ENCODE peak calls at places on chromosomes 3 and 15, in ten cellular contexts. One of them, this sample, is unnamed.

GRCh38 chr3:147419062-147419701 is 10.0 kb downstream of the ZIC1 start:
- DNase-seq in Peyer's patch: no peak
- DNase-seq in neural progenitor cell: peak
- DNase-seq in HFF-Myc: peak
- DNase-seq in foreskin fibroblast: peak
- DNase-seq in heart left ventricle: no peak
- DNase-seq in AG04450: peak
- DNase-seq in endothelial cell of umbilical vein: no peak
- DNase-seq in fibroblast of lung: peak
- DNase-seq in pancreas: peak
- DNase-seq in this sample: no peak

GRCh38 chr15:55694652-55695150 is 48.3 kb downstream of the PRTG start:
- DNase-seq in neural progenitor cell: peak
- DNase-seq in heart left ventricle: no peak
- DNase-seq in endothelial cell of umbilical vein: peak
- DNase-seq in foreskin fibroblast: peak
- DNase-seq in fibroblast of lung: peak
- DNase-seq in pancreas: no peak
- DNase-seq in AG04450: peak
- DNase-seq in HFF-Myc: peak
- DNase-seq in Peyer's patch: no peak
- DNase-seq in this sample: no peak

GRCh38 chr3:189824629-189825312 is 193.6 kb downstream of the TP63 start:
- DNase-seq in Peyer's patch: no peak
- DNase-seq in neural progenitor cell: no peak
- DNase-seq in foreskin fibroblast: peak
- DNase-seq in endothelial cell of umbilical vein: peak
- DNase-seq in pancreas: no peak
- DNase-seq in AG04450: peak
- DNase-seq in heart left ventricle: no peak
- DNase-seq in HFF-Myc: peak
- DNase-seq in fibroblast of lung: peak
- DNase-seq in this sample: no peak

GRCh38 chr3:177371903-177372302 is 174.6 kb upstream of the TBL1XR1 start:
- DNase-seq in endothelial cell of umbilical vein: no peak
- DNase-seq in HFF-Myc: no peak
- DNase-seq in neural progenitor cell: no peak
- DNase-seq in Peyer's patch: no peak
- DNase-seq in AG04450: no peak
- DNase-seq in foreskin fibroblast: no peak
- DNase-seq in pancreas: no peak
- DNase-seq in fibroblast of lung: no peak
- DNase-seq in heart left ventricle: no peak
- DNase-seq in this sample: no peak

GRCh38 chr3:158713094-158713499 is 19.2 kb downstream of the RARRES1 start:
- DNase-seq in Peyer's patch: no peak
- DNase-seq in fibroblast of lung: peak
- DNase-seq in foreskin fibroblast: peak
- DNase-seq in endothelial cell of umbilical vein: peak
- DNase-seq in heart left ventricle: no peak
- DNase-seq in AG04450: no peak
- DNase-seq in neural progenitor cell: peak
- DNase-seq in pancreas: no peak
- DNase-seq in HFF-Myc: no peak
- DNase-seq in this sample: peak

GRCh38 chr15:77027111-77027696 is 32.3 kb downstream of the PSTPIP1 start:
- DNase-seq in endothelial cell of umbilical vein: no peak
- DNase-seq in Peyer's patch: no peak
- DNase-seq in pancreas: no peak
- DNase-seq in HFF-Myc: no peak
- DNase-seq in foreskin fibroblast: no peak
- DNase-seq in fibroblast of lung: no peak
- DNase-seq in heart left ventricle: peak
- DNase-seq in neural progenitor cell: no peak
- DNase-seq in AG04450: no peak
- DNase-seq in this sample: peak

GRCh38 chr15:33699691-33700447 is 268.4 kb upstream of the CHRM5 start:
- DNase-seq in endothelial cell of umbilical vein: no peak
- DNase-seq in HFF-Myc: no peak
- DNase-seq in pancreas: no peak
- DNase-seq in fibroblast of lung: no peak
- DNase-seq in heart left ventricle: no peak
- DNase-seq in AG04450: no peak
- DNase-seq in foreskin fibroblast: no peak
- DNase-seq in Peyer's patch: no peak
- DNase-seq in neural progenitor cell: peak
- DNase-seq in this sample: no peak

GRCh38 chr3:167684389-167684993 is 30.7 kb upstream of the WDR49 start:
- DNase-seq in neural progenitor cell: peak
- DNase-seq in endothelial cell of umbilical vein: peak
- DNase-seq in pancreas: no peak
- DNase-seq in HFF-Myc: peak
- DNase-seq in foreskin fibroblast: peak
- DNase-seq in fibroblast of lung: peak
- DNase-seq in Peyer's patch: peak
- DNase-seq in heart left ventricle: no peak
- DNase-seq in AG04450: peak
- DNase-seq in this sample: peak

GRCh38 chr3:71972031-71972430 is 187.1 kb upstream of the PROK2 start:
- DNase-seq in AG04450: no peak
- DNase-seq in endothelial cell of umbilical vein: no peak
- DNase-seq in HFF-Myc: no peak
- DNase-seq in foreskin fibroblast: peak
- DNase-seq in Peyer's patch: no peak
- DNase-seq in fibroblast of lung: no peak
- DNase-seq in neural progenitor cell: no peak
- DNase-seq in heart left ventricle: no peak
- DNase-seq in pancreas: no peak
- DNase-seq in this sample: no peak

GRCh38 chr3:161946443-161946960 is 449.9 kb downstream of the OTOL1 start:
- DNase-seq in fibroblast of lung: no peak
- DNase-seq in foreskin fibroblast: no peak
- DNase-seq in pancreas: no peak
- DNase-seq in neural progenitor cell: no peak
- DNase-seq in AG04450: no peak
- DNase-seq in endothelial cell of umbilical vein: no peak
- DNase-seq in heart left ventricle: no peak
- DNase-seq in Peyer's patch: no peak
- DNase-seq in HFF-Myc: no peak
- DNase-seq in this sample: no peak

GRCh38 chr3:163071684-163072083 is 1575.1 kb downstream of the OTOL1 start:
- DNase-seq in fibroblast of lung: peak
- DNase-seq in Peyer's patch: no peak
- DNase-seq in heart left ventricle: no peak
- DNase-seq in HFF-Myc: no peak
- DNase-seq in foreskin fibroblast: no peak
- DNase-seq in endothelial cell of umbilical vein: no peak
- DNase-seq in pancreas: no peak
- DNase-seq in neural progenitor cell: no peak
- DNase-seq in AG04450: no peak
- DNase-seq in this sample: no peak

GRCh38 chr15:89446260-89446891 is 50.0 kb downstream of the RHCG start:
- DNase-seq in neural progenitor cell: no peak
- DNase-seq in pancreas: no peak
- DNase-seq in Peyer's patch: no peak
- DNase-seq in AG04450: no peak
- DNase-seq in endothelial cell of umbilical vein: no peak
- DNase-seq in foreskin fibroblast: no peak
- DNase-seq in fibroblast of lung: no peak
- DNase-seq in HFF-Myc: no peak
- DNase-seq in heart left ventricle: no peak
- DNase-seq in this sample: no peak

GRCh38 chr3:111944377-111944776 is 34.4 kb upstream of the ABHD10 start:
- DNase-seq in foreskin fibroblast: no peak
- DNase-seq in HFF-Myc: no peak
- DNase-seq in AG04450: no peak
- DNase-seq in Peyer's patch: no peak
- DNase-seq in pancreas: no peak
- DNase-seq in heart left ventricle: no peak
- DNase-seq in fibroblast of lung: no peak
- DNase-seq in neural progenitor cell: no peak
- DNase-seq in endothelial cell of umbilical vein: no peak
- DNase-seq in this sample: no peak

GRCh38 chr15:97652700-97653167 is 307.8 kb upstream of the ARRDC4 start:
- DNase-seq in pancreas: peak
- DNase-seq in AG04450: no peak
- DNase-seq in heart left ventricle: peak
- DNase-seq in HFF-Myc: no peak
- DNase-seq in neural progenitor cell: peak
- DNase-seq in endothelial cell of umbilical vein: peak
- DNase-seq in fibroblast of lung: no peak
- DNase-seq in foreskin fibroblast: no peak
- DNase-seq in Peyer's patch: no peak
- DNase-seq in this sample: no peak
- H3K4me3 ChIP-seq in pancreas: no peak
- H3K4me3 ChIP-seq in AG04450: no peak
- H3K4me3 ChIP-seq in heart left ventricle: no peak
- H3K4me3 ChIP-seq in HFF-Myc: no peak
- H3K4me3 ChIP-seq in neural progenitor cell: peak
- H3K4me3 ChIP-seq in endothelial cell of umbilical vein: no peak
- H3K4me3 ChIP-seq in fibroblast of lung: no peak
- H3K4me3 ChIP-seq in foreskin fibroblast: no peak
- H3K4me3 ChIP-seq in Peyer's patch: peak
- H3K4me3 ChIP-seq in this sample: peak

GRCh38 chr15:37789881-37790280 is 144.6 kb upstream of the TMCO5A start:
- DNase-seq in pancreas: no peak
- DNase-seq in endothelial cell of umbilical vein: peak
- DNase-seq in foreskin fibroblast: peak
- DNase-seq in heart left ventricle: no peak
- DNase-seq in fibroblast of lung: peak
- DNase-seq in Peyer's patch: no peak
- DNase-seq in AG04450: peak
- DNase-seq in neural progenitor cell: no peak
- DNase-seq in HFF-Myc: no peak
- DNase-seq in this sample: no peak

GRCh38 chr15:37794947-37795346 is 139.5 kb upstream of the TMCO5A start:
- DNase-seq in fibroblast of lung: no peak
- DNase-seq in Peyer's patch: no peak
- DNase-seq in foreskin fibroblast: no peak
- DNase-seq in neural progenitor cell: no peak
- DNase-seq in AG04450: no peak
- DNase-seq in endothelial cell of umbilical vein: no peak
- DNase-seq in pancreas: no peak
- DNase-seq in HFF-Myc: no peak
- DNase-seq in heart left ventricle: no peak
- DNase-seq in this sample: no peak

GRCh38 chr15:37792351-37792750 is 142.1 kb upstream of the TMCO5A start:
- DNase-seq in HFF-Myc: no peak
- DNase-seq in heart left ventricle: no peak
- DNase-seq in pancreas: no peak
- DNase-seq in fibroblast of lung: peak
- DNase-seq in neural progenitor cell: no peak
- DNase-seq in AG04450: no peak
- DNase-seq in foreskin fibroblast: no peak
- DNase-seq in endothelial cell of umbilical vein: no peak
- DNase-seq in Peyer's patch: no peak
- DNase-seq in this sample: no peak

GRCh38 chr15:37791693-37792092 is 142.7 kb upstream of the TMCO5A start:
- DNase-seq in HFF-Myc: no peak
- DNase-seq in heart left ventricle: no peak
- DNase-seq in fibroblast of lung: peak
- DNase-seq in AG04450: no peak
- DNase-seq in neural progenitor cell: no peak
- DNase-seq in Peyer's patch: no peak
- DNase-seq in pancreas: no peak
- DNase-seq in endothelial cell of umbilical vein: peak
- DNase-seq in foreskin fibroblast: no peak
- DNase-seq in this sample: no peak

GRCh38 chr15:37793851-37794250 is 140.6 kb upstream of the TMCO5A start:
- DNase-seq in fibroblast of lung: no peak
- DNase-seq in AG04450: no peak
- DNase-seq in Peyer's patch: no peak
- DNase-seq in neural progenitor cell: peak
- DNase-seq in endothelial cell of umbilical vein: peak
- DNase-seq in pancreas: no peak
- DNase-seq in heart left ventricle: no peak
- DNase-seq in foreskin fibroblast: no peak
- DNase-seq in HFF-Myc: no peak
- DNase-seq in this sample: no peak
- TF ChIP-seq CTCF in fibroblast of lung: no peak
- TF ChIP-seq CTCF in AG04450: peak
- TF ChIP-seq CTCF in Peyer's patch: no peak
- TF ChIP-seq CTCF in neural progenitor cell: peak
- TF ChIP-seq CTCF in endothelial cell of umbilical vein: peak
- TF ChIP-seq CTCF in pancreas: no peak
- TF ChIP-seq CTCF in heart left ventricle: no peak
- TF ChIP-seq CTCF in foreskin fibroblast: no peak
- TF ChIP-seq CTCF in HFF-Myc: peak
- TF ChIP-seq CTCF in this sample: no peak

GRCh38 chr3:151394611-151395010 is 10.1 kb upstream of the P2RY12 start:
- DNase-seq in foreskin fibroblast: no peak
- DNase-seq in AG04450: no peak
- DNase-seq in heart left ventricle: no peak
- DNase-seq in endothelial cell of umbilical vein: no peak
- DNase-seq in HFF-Myc: no peak
- DNase-seq in neural progenitor cell: no peak
- DNase-seq in fibroblast of lung: no peak
- DNase-seq in pancreas: no peak
- DNase-seq in Peyer's patch: no peak
- DNase-seq in this sample: no peak

GRCh38 chr3:151393961-151394360 is 9.4 kb upstream of the P2RY12 start:
- DNase-seq in endothelial cell of umbilical vein: no peak
- DNase-seq in fibroblast of lung: peak
- DNase-seq in foreskin fibroblast: no peak
- DNase-seq in neural progenitor cell: no peak
- DNase-seq in pancreas: no peak
- DNase-seq in heart left ventricle: no peak
- DNase-seq in Peyer's patch: no peak
- DNase-seq in HFF-Myc: no peak
- DNase-seq in AG04450: no peak
- DNase-seq in this sample: no peak

GRCh38 chr3:151395806-151396205 is 11.3 kb upstream of the P2RY12 start:
- DNase-seq in Peyer's patch: no peak
- DNase-seq in endothelial cell of umbilical vein: no peak
- DNase-seq in foreskin fibroblast: peak
- DNase-seq in heart left ventricle: no peak
- DNase-seq in AG04450: no peak
- DNase-seq in neural progenitor cell: no peak
- DNase-seq in pancreas: no peak
- DNase-seq in fibroblast of lung: peak
- DNase-seq in HFF-Myc: peak
- DNase-seq in this sample: no peak

GRCh38 chr3:151391715-151392114 is 7.2 kb upstream of the P2RY12 start:
- DNase-seq in neural progenitor cell: no peak
- DNase-seq in pancreas: no peak
- DNase-seq in heart left ventricle: no peak
- DNase-seq in fibroblast of lung: no peak
- DNase-seq in foreskin fibroblast: no peak
- DNase-seq in Peyer's patch: no peak
- DNase-seq in HFF-Myc: no peak
- DNase-seq in endothelial cell of umbilical vein: no peak
- DNase-seq in AG04450: no peak
- DNase-seq in this sample: no peak

GRCh38 chr3:151393146-151393831 is 8.7 kb upstream of the P2RY12 start:
- DNase-seq in pancreas: no peak
- DNase-seq in HFF-Myc: no peak
- DNase-seq in endothelial cell of umbilical vein: no peak
- DNase-seq in neural progenitor cell: no peak
- DNase-seq in heart left ventricle: no peak
- DNase-seq in foreskin fibroblast: no peak
- DNase-seq in AG04450: no peak
- DNase-seq in fibroblast of lung: peak
- DNase-seq in Peyer's patch: no peak
- DNase-seq in this sample: no peak
- H3K4me3 ChIP-seq in pancreas: no peak
- H3K4me3 ChIP-seq in HFF-Myc: no peak
- H3K4me3 ChIP-seq in endothelial cell of umbilical vein: no peak
- H3K4me3 ChIP-seq in neural progenitor cell: no peak
- H3K4me3 ChIP-seq in heart left ventricle: no peak
- H3K4me3 ChIP-seq in foreskin fibroblast: no peak
- H3K4me3 ChIP-seq in AG04450: no peak
- H3K4me3 ChIP-seq in fibroblast of lung: no peak
- H3K4me3 ChIP-seq in Peyer's patch: no peak
- H3K4me3 ChIP-seq in this sample: no peak

GRCh38 chr3:31724681-31725080 is 192.0 kb downstream of the STT3B start:
- DNase-seq in foreskin fibroblast: no peak
- DNase-seq in AG04450: peak
- DNase-seq in Peyer's patch: no peak
- DNase-seq in heart left ventricle: no peak
- DNase-seq in pancreas: no peak
- DNase-seq in fibroblast of lung: peak
- DNase-seq in HFF-Myc: no peak
- DNase-seq in neural progenitor cell: peak
- DNase-seq in endothelial cell of umbilical vein: no peak
- DNase-seq in this sample: no peak
- TF ChIP-seq CTCF in foreskin fibroblast: peak
- TF ChIP-seq CTCF in AG04450: peak
- TF ChIP-seq CTCF in Peyer's patch: no peak
- TF ChIP-seq CTCF in heart left ventricle: no peak
- TF ChIP-seq CTCF in pancreas: no peak
- TF ChIP-seq CTCF in fibroblast of lung: peak
- TF ChIP-seq CTCF in HFF-Myc: peak
- TF ChIP-seq CTCF in neural progenitor cell: peak
- TF ChIP-seq CTCF in endothelial cell of umbilical vein: no peak
- TF ChIP-seq CTCF in this sample: no peak

This sample was measured in tibial artery.